ENCODE peak calls at places on chromosome 6, in four cellular contexts. H is transverse colon, N is K562, L is Panc1. M is an unnamed sample.
A peak's percentile ranks its signal among the peaks of the same experiment; 100 is the strongest.

GRCh38 chr6:104711371-104711770 is 148.3 kb downstream of the HACE1 start:
- DNase-seq in H (no peak), N (no peak), L (peak; percentile 2), M (no peak)

GRCh38 chr6:63904844-63905243 is 269.2 kb downstream of the PHF3 start:
- DNase-seq in H (no peak), N (no peak), L (no peak), M (no peak)

GRCh38 chr6:106005013-106005412 is 81.1 kb upstream of the PRDM1 start:
- DNase-seq in H (no peak), N (no peak), L (no peak), M (no peak)

GRCh38 chr6:122704086-122704485 is 75.4 kb upstream of the FABP7 start:
- DNase-seq in H (no peak), N (peak; percentile 10), L (no peak), M (no peak)

GRCh38 chr6:37741757-37742400 is 44.2 kb upstream of the MDGA1 start:
- DNase-seq in H (peak; percentile 31), N (peak; percentile 65), L (no peak), M (no peak)

GRCh38 chr6:84522135-84522535 is 242.3 kb downstream of the TBX18 start:
- DNase-seq in H (no peak), N (no peak), L (no peak), M (no peak)

GRCh38 chr6:23890543-23891227 is 235.3 kb upstream of the NRSN1 start:
- DNase-seq in H (no peak), N (no peak), L (no peak), M (no peak)

GRCh38 chr6:144659202-144659731 is 374.1 kb downstream of the UTRN start:
- DNase-seq in H (peak; percentile 25), N (no peak), L (no peak), M (no peak)

GRCh38 chr6:14379568-14379967 is 262.0 kb downstream of the CD83 start:
- DNase-seq in H (no peak), N (no peak), L (no peak), M (no peak)

GRCh38 chr6:30876039-30876730 is 8.1 kb upstream of the DDR1 start:
- DNase-seq in H (no peak), N (no peak), L (no peak), M (no peak)

GRCh38 chr6:156816505-156816904 is 39.3 kb downstream of the ARID1B start:
- DNase-seq in H (peak; percentile 35), N (peak; percentile 34), L (no peak), M (no peak)

GRCh38 chr6:161829186-161829794 is 555.4 kb upstream of the AGPAT4 start:
- DNase-seq in H (no peak), N (no peak), L (no peak), M (peak; percentile 50)

GRCh38 chr6:34056301-34056700 is 89.6 kb downstream of the GRM4 start:
- DNase-seq in H (peak; percentile 77), N (peak; percentile 97), L (no peak), M (no peak)

GRCh38 chr6:156957931-156958547 is 180.9 kb downstream of the ARID1B start:
- DNase-seq in H (no peak), N (no peak), L (no peak), M (no peak)

GRCh38 chr6:129321303-129321702 is 388.7 kb downstream of the ARHGAP18 start:
- DNase-seq in H (no peak), N (no peak), L (no peak), M (no peak)

GRCh38 chr6:142613981-142614380 is 312.2 kb downstream of the ADGRG6 start:
- DNase-seq in H (no peak), N (no peak), L (no peak), M (no peak)

GRCh38 chr6:87139236-87139635 is 16.1 kb upstream of the ZNF292 start:
- DNase-seq in H (peak; percentile 17), N (peak; percentile 13), L (no peak), M (no peak)

GRCh38 chr6:81565071-81565470 is 187.4 kb downstream of the TENT5A start:
- DNase-seq in H (no peak), N (no peak), L (no peak), M (no peak)

GRCh38 chr6:6713660-6714446 is 125.3 kb downstream of the LY86 start:
- DNase-seq in H (no peak), N (no peak), L (no peak), M (no peak)

GRCh38 chr6:117483645-117484016 is 1.2 kb downstream of the DCBLD1 start:
- DNase-seq in H (peak; percentile 12), N (peak; percentile 14), L (no peak), M (no peak)

GRCh38 chr6:105587349-105588115 is 184.7 kb upstream of the PREP start:
- DNase-seq in H (no peak), N (no peak), L (no peak), M (no peak)

GRCh38 chr6:31879901-31880300 is 1.1 kb upstream of the SLC44A4 start:
- DNase-seq in H (peak; percentile 50), N (no peak), L (no peak), M (no peak)

GRCh38 chr6:51842066-51842465 is 245.3 kb downstream of the PKHD1 start:
- DNase-seq in H (no peak), N (no peak), L (no peak), M (no peak)

GRCh38 chr6:4853782-4854511 is 77.7 kb downstream of the CDYL start:
- DNase-seq in H (no peak), N (no peak), L (no peak), M (no peak)

GRCh38 chr6:111477481-111477938 is 5.5 kb downstream of the REV3L start:
- DNase-seq in H (no peak), N (no peak), L (no peak), M (no peak)

GRCh38 chr6:155340464-155341129 is 26.3 kb upstream of the TFB1M start:
- DNase-seq in H (no peak), N (no peak), L (no peak), M (no peak)

GRCh38 chr6:71584712-71585436 is 296.3 kb downstream of the OGFRL1 start:
- DNase-seq in H (no peak), N (no peak), L (no peak), M (no peak)

GRCh38 chr6:36873612-36874011 is 991 bp downstream of the PPIL1 start:
- DNase-seq in H (no peak), N (no peak), L (no peak), M (no peak)

GRCh38 chr6:161549977-161550655 is 276.3 kb upstream of the AGPAT4 start:
- DNase-seq in H (no peak), N (peak; percentile 19), L (no peak), M (no peak)

GRCh38 chr6:47525330-47526057 is 47.9 kb downstream of the CD2AP start:
- DNase-seq in H (no peak), N (no peak), L (no peak), M (no peak)

GRCh38 chr6:111478064-111478476 is 4.9 kb downstream of the REV3L start:
- DNase-seq in H (no peak), N (no peak), L (no peak), M (no peak)

GRCh38 chr6:116406678-116407345 is 36.1 kb downstream of the DSE start:
- DNase-seq in H (no peak), N (no peak), L (no peak), M (no peak)

GRCh38 chr6:116404706-116405105 is 34.0 kb downstream of the DSE start:
- DNase-seq in H (no peak), N (no peak), L (no peak), M (no peak)

GRCh38 chr6:116405147-116405546 is 34.4 kb downstream of the DSE start:
- DNase-seq in H (peak; percentile 14), N (no peak), L (no peak), M (no peak)

GRCh38 chr6:116403205-116403604 is 32.5 kb downstream of the DSE start:
- DNase-seq in H (no peak), N (no peak), L (no peak), M (no peak)

GRCh38 chr6:116405663-116406329 is 35.0 kb downstream of the DSE start:
- DNase-seq in H (no peak), N (no peak), L (no peak), M (no peak)
- H3K4me1 ChIP-seq in H (no peaks in the 10 kb centered on the region), N (peaks cover 2% of the 10 kb centered on the region), L (no peaks in the 10 kb centered on the region), M (peaks cover 31% of the 10 kb centered on the region)

GRCh38 chr6:158764941-158765340 is 54.2 kb downstream of the EZR start:
- DNase-seq in H (no peak), N (no peak), L (no peak), M (no peak)

GRCh38 chr6:158761746-158762145 is 57.4 kb downstream of the EZR start:
- DNase-seq in H (no peak), N (no peak), L (no peak), M (no peak)

GRCh38 chr6:158764188-158764849 is 54.8 kb downstream of the EZR start:
- DNase-seq in H (no peak), N (no peak), L (no peak), M (no peak)

GRCh38 chr6:158763440-158764187 is 55.6 kb downstream of the EZR start:
- DNase-seq in H (no peak), N (no peak), L (no peak), M (no peak)

GRCh38 chr6:158762787-158763439 is 56.3 kb downstream of the EZR start:
- DNase-seq in H (no peak), N (peak; percentile 63), L (no peak), M (no peak)
- TF ChIP-seq POLR2AphosphoS5 in H (no peak), N (peak; percentile 89), L (peak; percentile 6), M (peak; percentile 36)

GRCh38 chr6:53792973-53793317 is 1.9 kb upstream of the LRRC1 start:
- DNase-seq in H (no peak), N (no peak), L (no peak), M (no peak)
- H3K4me3 ChIP-seq in H (peak overlapping the region; percentile 94), N (no peak overlapping the region), L (peak overlapping the region; percentile 88), M (peak overlapping the region; percentile 77)

DNA sequence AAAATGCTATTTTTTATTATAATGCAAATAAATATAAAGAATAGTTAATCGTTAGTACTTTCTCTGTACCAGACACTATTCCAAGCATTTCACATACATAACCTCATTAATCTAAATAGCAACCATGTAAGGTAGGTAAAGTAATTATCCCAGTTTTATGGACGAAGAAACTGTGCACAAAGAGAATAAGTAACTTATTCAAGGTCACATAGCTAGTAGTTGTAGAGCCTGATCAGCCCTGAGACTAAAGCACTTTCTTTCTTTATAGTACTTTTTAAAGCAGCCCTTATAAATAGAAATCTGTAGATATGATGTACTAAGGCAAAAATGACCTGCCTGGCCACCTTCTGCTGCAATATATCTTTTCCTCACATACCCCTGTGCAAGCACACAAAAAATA is 104.8 kb downstream of the MYO6 start:
- DNase-seq in H (no peak), N (no peak), L (no peak), M (no peak)
- H3K4me1 ChIP-seq in H (peaks cover 24% of the 10 kb centered on the region), N (no peaks in the 10 kb centered on the region), L (peaks cover 44% of the 10 kb centered on the region), M (no peaks in the 10 kb centered on the region)

GRCh38 chr6:26300828-26301227 is 64.2 kb upstream of the BTN3A2 start:
- DNase-seq in H (no peak), N (no peak), L (no peak), M (no peak)
- TF ChIP-seq POLR2AphosphoS5 in H (no peak), N (no peak), L (no peak), M (no peak)

DNA sequence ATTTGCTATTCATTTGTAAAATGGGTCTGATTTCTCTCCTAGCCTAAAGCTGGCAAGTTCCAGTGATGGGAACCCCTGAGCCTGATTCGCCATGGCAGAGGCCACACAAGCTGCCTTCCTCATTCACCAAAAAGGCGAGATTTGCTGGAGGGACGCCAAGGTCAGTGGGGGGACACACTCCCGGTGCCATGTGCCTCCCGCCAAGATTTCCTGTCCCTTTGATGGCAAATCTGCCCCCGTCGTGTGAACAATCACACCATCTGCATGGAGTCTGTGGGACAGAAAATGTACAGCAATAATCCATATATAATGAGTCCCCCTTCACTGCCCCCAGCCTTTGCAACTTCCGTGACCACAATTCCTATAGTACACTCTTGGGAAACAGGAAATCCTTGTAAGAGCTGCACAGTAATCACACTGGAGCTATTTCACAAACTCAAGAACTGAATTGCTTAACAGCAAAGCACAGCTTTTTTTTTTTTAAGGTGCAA is 15.7 kb upstream of the IGF2R start:
- DNase-seq in H (no peak), N (no peak), L (no peak), M (no peak)
- H3K4me3 ChIP-seq in H (no peak overlapping the region), N (no peak overlapping the region), L (no peak overlapping the region), M (no peak overlapping the region)

GRCh38 chr6:90278129-90278528 is 18.5 kb downstream of the BACH2 start:
- DNase-seq in H (no peak), N (no peak), L (no peak), M (no peak)
- H3K4me1 ChIP-seq in H (no peaks in the 10 kb centered on the region), N (no peaks in the 10 kb centered on the region), L (no peaks in the 10 kb centered on the region), M (no peaks in the 10 kb centered on the region)

M was measured in esophagus muscularis mucosa.